ENCODE peak calls at places on chromosomes 7 and 10, in nine cellular contexts. One of them, this sample, is unnamed.

GRCh38 chr10:4294996-4295792 is 510.2 kb upstream of the KLF6 start:
- DNase-seq in fibroblast of mammary gland: peak
- DNase-seq in WTC11: no peak
- DNase-seq in progenitor cell of endocrine pancreas: no peak
- DNase-seq in GM06990: no peak
- DNase-seq in bronchial epithelial cell: no peak
- DNase-seq in osteocyte: no peak
- DNase-seq in breast epithelium: no peak
- DNase-seq in A549: no peak
- DNase-seq in this sample: no peak

GRCh38 chr10:34504534-34504933 is 310.6 kb downstream of the PARD3 start:
- DNase-seq in bronchial epithelial cell: peak
- DNase-seq in WTC11: no peak
- DNase-seq in breast epithelium: no peak
- DNase-seq in fibroblast of mammary gland: peak
- DNase-seq in GM06990: no peak
- DNase-seq in progenitor cell of endocrine pancreas: no peak
- DNase-seq in A549: peak
- DNase-seq in osteocyte: no peak
- DNase-seq in this sample: no peak

GRCh38 chr7:80879849-80880248 is 39.0 kb downstream of the SEMA3C start:
- DNase-seq in fibroblast of mammary gland: peak
- DNase-seq in WTC11: no peak
- DNase-seq in progenitor cell of endocrine pancreas: no peak
- DNase-seq in breast epithelium: no peak
- DNase-seq in GM06990: no peak
- DNase-seq in A549: no peak
- DNase-seq in bronchial epithelial cell: no peak
- DNase-seq in osteocyte: no peak
- DNase-seq in this sample: no peak

GRCh38 chr7:156318426-156318825 is 322.1 kb upstream of the RNF32 start:
- DNase-seq in WTC11: no peak
- DNase-seq in progenitor cell of endocrine pancreas: no peak
- DNase-seq in breast epithelium: no peak
- DNase-seq in bronchial epithelial cell: no peak
- DNase-seq in osteocyte: no peak
- DNase-seq in fibroblast of mammary gland: no peak
- DNase-seq in GM06990: no peak
- DNase-seq in A549: no peak
- DNase-seq in this sample: no peak

GRCh38 chr10:71713135-71714040 is 6.2 kb downstream of the C10orf105 start:
- DNase-seq in fibroblast of mammary gland: peak
- DNase-seq in A549: no peak
- DNase-seq in GM06990: no peak
- DNase-seq in bronchial epithelial cell: peak
- DNase-seq in breast epithelium: peak
- DNase-seq in WTC11: no peak
- DNase-seq in progenitor cell of endocrine pancreas: no peak
- DNase-seq in osteocyte: no peak
- DNase-seq in this sample: no peak

GRCh38 chr10:110600487-110601101 is 33.1 kb downstream of the SMC3 start:
- DNase-seq in progenitor cell of endocrine pancreas: peak
- DNase-seq in A549: peak
- DNase-seq in GM06990: peak
- DNase-seq in WTC11: no peak
- DNase-seq in fibroblast of mammary gland: peak
- DNase-seq in breast epithelium: no peak
- DNase-seq in osteocyte: no peak
- DNase-seq in bronchial epithelial cell: peak
- DNase-seq in this sample: no peak

GRCh38 chr7:121954803-121955202 is 81.8 kb downstream of the PTPRZ1 start:
- DNase-seq in osteocyte: no peak
- DNase-seq in GM06990: no peak
- DNase-seq in fibroblast of mammary gland: peak
- DNase-seq in progenitor cell of endocrine pancreas: no peak
- DNase-seq in WTC11: no peak
- DNase-seq in breast epithelium: no peak
- DNase-seq in A549: no peak
- DNase-seq in bronchial epithelial cell: peak
- DNase-seq in this sample: no peak

GRCh38 chr7:135334830-135335543 is 101.3 kb downstream of the STRA8 start:
- DNase-seq in fibroblast of mammary gland: no peak
- DNase-seq in bronchial epithelial cell: peak
- DNase-seq in breast epithelium: no peak
- DNase-seq in GM06990: no peak
- DNase-seq in A549: no peak
- DNase-seq in WTC11: no peak
- DNase-seq in osteocyte: no peak
- DNase-seq in progenitor cell of endocrine pancreas: no peak
- DNase-seq in this sample: no peak

GRCh38 chr10:6558272-6558671 is 21.8 kb downstream of the PRKCQ start:
- DNase-seq in GM06990: no peak
- DNase-seq in bronchial epithelial cell: no peak
- DNase-seq in progenitor cell of endocrine pancreas: no peak
- DNase-seq in WTC11: no peak
- DNase-seq in A549: no peak
- DNase-seq in breast epithelium: no peak
- DNase-seq in fibroblast of mammary gland: no peak
- DNase-seq in osteocyte: no peak
- DNase-seq in this sample: no peak

GRCh38 chr7:141456298-141456697 is 94.9 kb upstream of the AGK start:
- DNase-seq in A549: peak
- DNase-seq in osteocyte: no peak
- DNase-seq in GM06990: no peak
- DNase-seq in WTC11: no peak
- DNase-seq in fibroblast of mammary gland: peak
- DNase-seq in breast epithelium: no peak
- DNase-seq in bronchial epithelial cell: no peak
- DNase-seq in progenitor cell of endocrine pancreas: no peak
- DNase-seq in this sample: no peak

GRCh38 chr10:80444124-80444523 is 10.0 kb upstream of the TSPAN14 start:
- DNase-seq in A549: no peak
- DNase-seq in osteocyte: no peak
- DNase-seq in fibroblast of mammary gland: no peak
- DNase-seq in WTC11: no peak
- DNase-seq in breast epithelium: no peak
- DNase-seq in GM06990: no peak
- DNase-seq in bronchial epithelial cell: no peak
- DNase-seq in progenitor cell of endocrine pancreas: no peak
- DNase-seq in this sample: no peak

GRCh38 chr7:154345093-154345492 is 292.9 kb downstream of the DPP6 start:
- DNase-seq in breast epithelium: no peak
- DNase-seq in osteocyte: no peak
- DNase-seq in bronchial epithelial cell: no peak
- DNase-seq in fibroblast of mammary gland: no peak
- DNase-seq in WTC11: no peak
- DNase-seq in A549: no peak
- DNase-seq in progenitor cell of endocrine pancreas: no peak
- DNase-seq in GM06990: no peak
- DNase-seq in this sample: no peak

GRCh38 chr7:117873056-117873932 is at the start of gene CTTNBP2:
- DNase-seq in breast epithelium: peak
- DNase-seq in osteocyte: peak
- DNase-seq in bronchial epithelial cell: peak
- DNase-seq in A549: peak
- DNase-seq in GM06990: no peak
- DNase-seq in progenitor cell of endocrine pancreas: peak
- DNase-seq in fibroblast of mammary gland: peak
- DNase-seq in WTC11: peak
- DNase-seq in this sample: no peak

DNA sequence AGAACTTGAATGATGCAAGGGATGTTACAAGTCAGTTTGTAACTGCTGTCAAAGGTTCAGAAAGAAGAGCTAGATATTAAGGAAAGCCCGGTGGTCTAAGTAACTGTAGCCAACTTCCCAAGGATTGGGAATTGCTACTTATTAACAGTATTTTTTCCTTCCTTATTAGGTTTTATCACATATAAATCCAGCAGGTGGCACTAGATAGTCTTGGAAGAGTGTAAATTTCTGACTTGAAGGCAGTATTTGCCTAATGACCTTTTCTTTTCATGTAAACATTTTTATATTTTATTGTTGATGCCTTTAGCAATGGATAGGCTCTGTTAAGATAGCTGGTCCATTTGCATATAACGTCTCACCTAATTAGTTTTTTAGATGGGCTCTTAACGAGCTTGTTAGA is 51.2 kb downstream of the ANLN start:
- DNase-seq in progenitor cell of endocrine pancreas: no peak
- DNase-seq in WTC11: no peak
- DNase-seq in bronchial epithelial cell: peak
- DNase-seq in GM06990: no peak
- DNase-seq in breast epithelium: no peak
- DNase-seq in fibroblast of mammary gland: peak
- DNase-seq in A549: peak
- DNase-seq in osteocyte: no peak
- DNase-seq in this sample: no peak
- TF ChIP-seq CTCF in progenitor cell of endocrine pancreas: peak
- TF ChIP-seq CTCF in WTC11: no peak
- TF ChIP-seq CTCF in bronchial epithelial cell: peak
- TF ChIP-seq CTCF in GM06990: no peak
- TF ChIP-seq CTCF in breast epithelium: no peak
- TF ChIP-seq CTCF in fibroblast of mammary gland: peak
- TF ChIP-seq CTCF in A549: peak
- TF ChIP-seq CTCF in osteocyte: peak
- TF ChIP-seq CTCF in this sample: peak

GRCh38 chr7:9891056-9891455 is 1082.6 kb upstream of the PHF14 start:
- DNase-seq in A549: no peak
- DNase-seq in bronchial epithelial cell: no peak
- DNase-seq in breast epithelium: no peak
- DNase-seq in WTC11: no peak
- DNase-seq in progenitor cell of endocrine pancreas: no peak
- DNase-seq in fibroblast of mammary gland: no peak
- DNase-seq in GM06990: no peak
- DNase-seq in osteocyte: no peak
- DNase-seq in this sample: no peak

GRCh38 chr7:9889557-9889956 is 1084.1 kb upstream of the PHF14 start:
- DNase-seq in WTC11: no peak
- DNase-seq in osteocyte: no peak
- DNase-seq in progenitor cell of endocrine pancreas: no peak
- DNase-seq in fibroblast of mammary gland: no peak
- DNase-seq in A549: no peak
- DNase-seq in GM06990: no peak
- DNase-seq in breast epithelium: no peak
- DNase-seq in bronchial epithelial cell: no peak
- DNase-seq in this sample: no peak

GRCh38 chr7:9890092-9890491 is 1083.6 kb upstream of the PHF14 start:
- DNase-seq in progenitor cell of endocrine pancreas: no peak
- DNase-seq in fibroblast of mammary gland: no peak
- DNase-seq in A549: peak
- DNase-seq in GM06990: no peak
- DNase-seq in WTC11: peak
- DNase-seq in osteocyte: no peak
- DNase-seq in bronchial epithelial cell: no peak
- DNase-seq in breast epithelium: no peak
- DNase-seq in this sample: no peak
- TF ChIP-seq CTCF in progenitor cell of endocrine pancreas: peak
- TF ChIP-seq CTCF in fibroblast of mammary gland: no peak
- TF ChIP-seq CTCF in A549: no peak
- TF ChIP-seq CTCF in GM06990: no peak
- TF ChIP-seq CTCF in WTC11: peak
- TF ChIP-seq CTCF in osteocyte: no peak
- TF ChIP-seq CTCF in bronchial epithelial cell: no peak
- TF ChIP-seq CTCF in breast epithelium: no peak
- TF ChIP-seq CTCF in this sample: no peak

DNA sequence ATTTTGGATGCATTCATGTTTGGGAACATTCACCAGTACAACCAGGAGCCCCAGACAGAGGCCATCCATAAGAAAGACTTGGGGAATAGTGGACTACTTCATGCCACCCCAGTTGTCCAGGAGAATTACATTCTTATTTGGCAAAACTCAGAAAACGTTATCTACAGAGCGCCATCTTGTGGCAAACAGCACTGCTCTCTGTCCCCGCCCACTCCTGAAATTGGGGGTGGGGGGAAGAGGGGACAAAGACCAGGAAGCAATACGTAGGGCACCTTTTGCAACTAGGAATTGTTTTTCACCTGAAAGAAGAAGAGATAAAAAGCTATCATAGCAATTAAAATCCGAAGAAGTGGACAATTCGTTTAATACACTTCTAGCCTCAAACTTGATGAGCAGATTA is 134.6 kb upstream of the MGMT start:
- DNase-seq in osteocyte: no peak
- DNase-seq in GM06990: no peak
- DNase-seq in breast epithelium: no peak
- DNase-seq in WTC11: peak
- DNase-seq in bronchial epithelial cell: no peak
- DNase-seq in fibroblast of mammary gland: peak
- DNase-seq in progenitor cell of endocrine pancreas: no peak
- DNase-seq in A549: peak
- DNase-seq in this sample: no peak
- TF ChIP-seq CTCF in osteocyte: no peak
- TF ChIP-seq CTCF in GM06990: no peak
- TF ChIP-seq CTCF in breast epithelium: no peak
- TF ChIP-seq CTCF in WTC11: peak
- TF ChIP-seq CTCF in bronchial epithelial cell: no peak
- TF ChIP-seq CTCF in fibroblast of mammary gland: peak
- TF ChIP-seq CTCF in progenitor cell of endocrine pancreas: peak
- TF ChIP-seq CTCF in A549: no peak
- TF ChIP-seq CTCF in this sample: no peak

DNA sequence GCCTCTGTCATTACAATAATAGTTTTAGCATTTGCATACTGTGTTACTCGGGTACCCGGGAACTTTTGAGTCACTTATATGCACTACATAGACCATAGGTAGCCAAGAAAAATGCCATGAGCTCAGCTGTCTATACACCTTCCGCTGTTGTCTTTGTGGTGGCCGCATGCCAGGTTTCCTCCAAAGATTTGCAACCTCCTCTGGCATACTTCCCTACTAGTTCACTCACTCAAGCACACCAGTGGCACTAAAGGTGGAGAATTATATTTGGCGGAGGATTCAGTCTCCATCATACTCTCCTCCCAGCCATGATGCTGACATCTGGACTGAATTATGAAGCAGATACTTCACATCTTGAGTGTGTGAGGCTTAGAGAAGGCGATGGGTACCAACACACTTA is 35.6 kb upstream of the GRB10 start:
- DNase-seq in A549: no peak
- DNase-seq in bronchial epithelial cell: peak
- DNase-seq in GM06990: no peak
- DNase-seq in progenitor cell of endocrine pancreas: no peak
- DNase-seq in breast epithelium: no peak
- DNase-seq in fibroblast of mammary gland: no peak
- DNase-seq in osteocyte: no peak
- DNase-seq in WTC11: no peak
- DNase-seq in this sample: no peak
- TF ChIP-seq CTCF in A549: no peak
- TF ChIP-seq CTCF in bronchial epithelial cell: no peak
- TF ChIP-seq CTCF in GM06990: no peak
- TF ChIP-seq CTCF in progenitor cell of endocrine pancreas: no peak
- TF ChIP-seq CTCF in breast epithelium: no peak
- TF ChIP-seq CTCF in fibroblast of mammary gland: no peak
- TF ChIP-seq CTCF in osteocyte: no peak
- TF ChIP-seq CTCF in WTC11: no peak
- TF ChIP-seq CTCF in this sample: no peak

GRCh38 chr7:86911703-86912102 is 147.8 kb downstream of the ELAPOR2 start:
- DNase-seq in A549: no peak
- DNase-seq in fibroblast of mammary gland: peak
- DNase-seq in progenitor cell of endocrine pancreas: no peak
- DNase-seq in bronchial epithelial cell: no peak
- DNase-seq in GM06990: no peak
- DNase-seq in breast epithelium: no peak
- DNase-seq in osteocyte: no peak
- DNase-seq in WTC11: no peak
- DNase-seq in this sample: no peak
- TF ChIP-seq CTCF in A549: no peak
- TF ChIP-seq CTCF in fibroblast of mammary gland: peak
- TF ChIP-seq CTCF in progenitor cell of endocrine pancreas: peak
- TF ChIP-seq CTCF in bronchial epithelial cell: peak
- TF ChIP-seq CTCF in GM06990: peak
- TF ChIP-seq CTCF in breast epithelium: no peak
- TF ChIP-seq CTCF in osteocyte: peak
- TF ChIP-seq CTCF in WTC11: no peak
- TF ChIP-seq CTCF in this sample: no peak

This sample was measured in natural killer cell.